ENCODE peak calls at places on chromosome 14, in seven cellular contexts. Q is HepG2, H is fibroblast of lung, A is neural progenitor cell, G is PC-3, Z is IMR-90, S is K562. J is an unnamed sample.

GRCh38 chr14:99075771-99076370 is 196.1 kb downstream of the BCL11B start:
- DNase-seq in Q (no peak), H (no peak), A (no peak), G (no peak), Z (no peak), S (no peak), J (no peak)

GRCh38 chr14:76326918-76327689 is 48.8 kb upstream of the ESRRB start:
- DNase-seq in Q (no peak), H (no peak), A (no peak), G (no peak), Z (no peak), S (no peak), J (no peak)

GRCh38 chr14:96748371-96748770 is 48.8 kb upstream of the VRK1 start:
- DNase-seq in Q (no peak), H (no peak), A (no peak), G (peak; percentile 60), Z (no peak), S (no peak), J (no peak)

GRCh38 chr14:75615200-75615599 is 36.8 kb downstream of the FLVCR2 start:
- DNase-seq in Q (no peak), H (no peak), A (no peak), G (no peak), Z (no peak), S (no peak), J (no peak)

GRCh38 chr14:50001999-50002925 is 109.4 kb downstream of the ARF6 start:
- DNase-seq in Q (no peak), H (no peak), A (no peak), G (no peak), Z (no peak), S (no peak), J (no peak)

GRCh38 chr14:80475074-80475473 is 263.8 kb upstream of the DIO2 start:
- DNase-seq in Q (no peak), H (peak; percentile 70), A (no peak), G (peak; percentile 16), Z (peak; percentile 82), S (no peak), J (peak; percentile 45)

GRCh38 chr14:100539766-100540140 is 47.5 kb downstream of the BEGAIN start:
- DNase-seq in Q (no peak), H (no peak), A (no peak), G (no peak), Z (no peak), S (no peak), J (no peak)

GRCh38 chr14:58151264-58151700 is 731 bp downstream of the ARMH4 start:
- DNase-seq in Q (peak; percentile 7), H (no peak), A (no peak), G (peak; percentile 54), Z (no peak), S (no peak), J (no peak)

GRCh38 chr14:80959448-80960006 is 4.1 kb downstream of the TSHR start:
- DNase-seq in Q (no peak), H (no peak), A (no peak), G (no peak), Z (no peak), S (no peak), J (no peak)

GRCh38 chr14:58793096-58793740 is 155.5 kb downstream of the DACT1 start:
- DNase-seq in Q (no peak), H (no peak), A (no peak), G (peak; percentile 39), Z (peak; percentile 55), S (no peak), J (no peak)

GRCh38 chr14:29528889-29529288 is 398.8 kb downstream of the PRKD1 start:
- DNase-seq in Q (no peak), H (peak; percentile 19), A (no peak), G (no peak), Z (no peak), S (no peak), J (peak; percentile 10)

GRCh38 chr14:89365071-89365801 is 51.8 kb downstream of the FOXN3 start:
- DNase-seq in Q (no peak), H (peak; percentile 33), A (no peak), G (no peak), Z (peak; percentile 59), S (no peak), J (no peak)

GRCh38 chr14:58829594-58829993 is 191.8 kb downstream of the DACT1 start:
- DNase-seq in Q (peak; percentile 49), H (peak; percentile 55), A (no peak), G (peak; percentile 91), Z (peak; percentile 58), S (no peak), J (peak; percentile 16)

GRCh38 chr14:99846808-99847207 is 53.6 kb downstream of the EML1 start:
- DNase-seq in Q (no peak), H (no peak), A (no peak), G (no peak), Z (no peak), S (no peak), J (no peak)

GRCh38 chr14:94971750-94972149 is 185.6 kb downstream of the DICER1 start:
- DNase-seq in Q (no peak), H (peak; percentile 7), A (no peak), G (no peak), Z (no peak), S (no peak), J (peak; percentile 38)

GRCh38 chr14:60720962-60721330 is 3.2 kb downstream of the SIX4 start:
- DNase-seq in Q (peak; percentile 9), H (no peak), A (peak; percentile 30), G (no peak), Z (no peak), S (no peak), J (no peak)
- H3K9ac ChIP-seq in Q (peak overlapping the region; percentile 62), H (no peak overlapping the region), A (no peak overlapping the region), G (peak overlapping the region; percentile 38), Z (peak overlapping the region; percentile 80), S (no peak overlapping the region), J (peak overlapping the region; percentile 46)

GRCh38 chr14:20801726-20802125 is 918 bp downstream of the RNASE1 start:
- DNase-seq in Q (no peak), H (no peak), A (no peak), G (no peak), Z (no peak), S (peak; percentile 20), J (no peak)
- H3K4me1 ChIP-seq in Q (peaks cover 25% of the 10 kb centered on the region), H (no peaks in the 10 kb centered on the region), A (peaks cover 18% of the 10 kb centered on the region), G (no peaks in the 10 kb centered on the region), Z (no peaks in the 10 kb centered on the region), S (peaks cover 66% of the 10 kb centered on the region), J (no peaks in the 10 kb centered on the region)

DNA sequence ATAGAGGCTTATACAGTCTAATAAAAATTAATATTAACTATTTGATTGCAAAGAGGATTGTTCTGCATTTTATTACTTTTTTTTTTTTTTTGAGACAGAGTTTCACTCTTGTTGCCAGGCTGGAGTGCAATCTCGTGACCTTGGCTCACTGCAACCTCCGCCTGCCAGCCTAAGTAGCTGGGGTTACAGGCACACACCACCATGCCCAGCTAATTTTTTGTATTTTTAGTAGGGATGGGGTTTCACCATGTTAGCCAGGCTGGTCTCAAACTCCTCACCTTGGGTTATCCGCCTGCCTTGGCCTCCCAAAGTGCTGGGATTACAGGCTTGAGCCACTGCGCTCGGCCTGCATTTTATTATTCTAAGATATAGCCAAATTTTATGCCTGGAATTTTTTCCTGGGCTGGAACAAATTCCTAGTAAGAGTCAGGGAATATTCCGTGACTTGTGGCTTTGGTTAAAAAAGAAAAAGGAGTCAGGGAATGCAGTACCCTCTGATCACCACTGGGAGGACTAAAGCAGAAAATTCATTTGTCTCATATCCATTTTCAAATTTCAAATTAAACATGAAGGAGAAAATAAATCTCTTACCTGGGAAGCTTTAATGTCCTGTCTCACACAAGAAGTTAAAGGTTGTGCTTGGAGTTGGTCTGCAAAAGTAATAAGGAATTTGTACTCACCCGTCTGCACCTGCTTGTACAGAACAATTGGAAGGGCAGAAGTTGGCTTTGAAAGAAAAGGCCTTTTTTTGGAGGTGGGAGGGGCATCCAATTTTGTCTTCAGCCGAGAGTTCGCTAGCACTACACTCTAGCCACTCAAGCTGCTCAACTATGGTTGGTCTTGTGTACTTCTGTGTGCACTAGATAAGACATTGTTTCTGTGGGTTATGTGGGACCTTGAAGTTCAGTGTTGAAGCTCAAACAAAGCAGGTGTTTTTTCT is 8.7 kb downstream of the MARK3 start:
- DNase-seq in Q (no peak), H (peak; percentile 51), A (peak; percentile 38), G (peak; percentile 58), Z (peak; percentile 53), S (peak; percentile 44), J (peak; percentile 82)
- H3K4me3 ChIP-seq in Q (no peak overlapping the region), H (no peak overlapping the region), A (no peak overlapping the region), G (no peak overlapping the region), Z (no peak overlapping the region), S (no peak overlapping the region), J (peak overlapping the region; percentile 36)

GRCh38 chr14:68269136-68269535 is 449.6 kb downstream of the RAD51B start:
- DNase-seq in Q (no peak), H (peak; percentile 33), A (no peak), G (no peak), Z (no peak), S (no peak), J (no peak)

GRCh38 chr14:68263563-68264350 is 444.2 kb downstream of the RAD51B start:
- DNase-seq in Q (no peak), H (no peak), A (no peak), G (no peak), Z (peak; percentile 53), S (no peak), J (peak; percentile 64)

GRCh38 chr14:68268197-68268596 is 448.6 kb downstream of the RAD51B start:
- DNase-seq in Q (no peak), H (no peak), A (no peak), G (no peak), Z (no peak), S (no peak), J (no peak)

GRCh38 chr14:68268719-68269118 is 449.1 kb downstream of the RAD51B start:
- DNase-seq in Q (no peak), H (peak; percentile 68), A (no peak), G (no peak), Z (no peak), S (no peak), J (no peak)

GRCh38 chr14:68266998-68267397 is 447.4 kb downstream of the RAD51B start:
- DNase-seq in Q (no peak), H (no peak), A (no peak), G (no peak), Z (no peak), S (no peak), J (no peak)
- H3K9ac ChIP-seq in Q (no peak overlapping the region), H (no peak overlapping the region), A (no peak overlapping the region), G (no peak overlapping the region), Z (no peak overlapping the region), S (no peak overlapping the region), J (no peak overlapping the region)

GRCh38 chr14:54702014-54702491 is 135.1 kb downstream of the SAMD4A start:
- DNase-seq in Q (peak; percentile 13), H (no peak), A (no peak), G (no peak), Z (no peak), S (no peak), J (no peak)
- H3K4me1 ChIP-seq in Q (peaks cover 38% of the 10 kb centered on the region), H (no peaks in the 10 kb centered on the region), A (peaks cover 7% of the 10 kb centered on the region), G (peaks cover 15% of the 10 kb centered on the region), Z (peaks cover 12% of the 10 kb centered on the region), S (peaks cover 8% of the 10 kb centered on the region), J (peaks cover 2% of the 10 kb centered on the region)

GRCh38 chr14:73492661-73493060 is 1.9 kb downstream of the RIOX1 start:
- DNase-seq in Q (no peak), H (no peak), A (no peak), G (no peak), Z (no peak), S (no peak), J (no peak)
- H3K4me3 ChIP-seq in Q (peak overlapping the region; percentile 84), H (no peak overlapping the region), A (peak overlapping the region; percentile 60), G (peak overlapping the region; percentile 79), Z (no peak overlapping the region), S (peak overlapping the region; percentile 2), J (peak overlapping the region; percentile 92)

GRCh38 chr14:51293926-51294290 is 53.9 kb downstream of the TMX1 start:
- DNase-seq in Q (no peak), H (no peak), A (no peak), G (no peak), Z (no peak), S (no peak), J (no peak)
- H3K9ac ChIP-seq in Q (no peak overlapping the region), H (no peak overlapping the region), A (no peak overlapping the region), G (no peak overlapping the region), Z (no peak overlapping the region), S (no peak overlapping the region), J (peak overlapping the region; percentile 62)

J was measured in adipocyte.